ENCODE peak calls at places on chromosomes 7 and 10, in four cellular contexts. L is activated CD8-positive, alpha-beta T cell treated with anti-CD3 and anti-CD28 coated beads for 36 hours; B is AG09309; C is heart right ventricle. Z is an unnamed sample.

GRCh38 chr7:1900847-1901246 is 230.8 kb downstream of the ELFN1 start:
- DNase-seq in C (no peak), B (no peak), L (no peak), Z (no peak)

GRCh38 chr10:45420453-45421192 is 46.6 kb downstream of the ALOX5 start:
- DNase-seq in B (no peak), L (peak), C (peak), Z (peak)

GRCh38 chr10:51162002-51162401 is 87.7 kb downstream of the PRKG1 start:
- DNase-seq in C (peak), L (no peak), B (no peak), Z (no peak)

GRCh38 chr7:128875523-128875948 is 12.9 kb downstream of the ATP6V1F start:
- DNase-seq in B (no peak), L (no peak), C (no peak), Z (no peak)

GRCh38 chr7:18177815-18178660 is 150.4 kb upstream of the PRPS1L1 start:
- DNase-seq in B (no peak), C (no peak), L (peak), Z (no peak)

GRCh38 chr10:75400163-75400768 is 1.3 kb downstream of the ZNF503 start:
- DNase-seq in C (no peak), L (peak), B (no peak), Z (no peak)

GRCh38 chr7:132508724-132509348 is 67.4 kb downstream of the PLXNA4 start:
- DNase-seq in C (peak), L (no peak), B (no peak), Z (no peak)

GRCh38 chr7:1738511-1738910 is 68.4 kb downstream of the ELFN1 start:
- DNase-seq in C (no peak), B (no peak), L (no peak), Z (no peak)

GRCh38 chr7:131959106-131959812 is 402.8 kb upstream of the PODXL start:
- DNase-seq in B (no peak), C (no peak), L (no peak), Z (no peak)

GRCh38 chr10:121572857-121573540 is 25.2 kb downstream of the FGFR2 start:
- DNase-seq in L (no peak), B (no peak), C (no peak), Z (no peak)

GRCh38 chr10:11165591-11166543 is 148.2 kb downstream of the CELF2 start:
- DNase-seq in L (peak), C (peak), B (no peak), Z (no peak)

GRCh38 chr10:61899997-61900828 is 1.3 kb upstream of the ARID5B start:
- DNase-seq in B (peak), C (peak), L (peak), Z (peak)

GRCh38 chr7:46557295-46557711 is 636.2 kb upstream of the IGFBP3 start:
- DNase-seq in L (no peak), B (no peak), C (no peak), Z (no peak)

GRCh38 chr10:42982886-42983594 is 93.8 kb upstream of the RET start:
- DNase-seq in L (no peak), C (no peak), B (no peak), Z (no peak)

GRCh38 chr10:132467464-132468149 is 70.0 kb upstream of the INPP5A start:
- DNase-seq in L (no peak), C (no peak), B (no peak), Z (no peak)

GRCh38 chr10:48599830-48600134 is 5.1 kb downstream of the ARHGAP22 start:
- DNase-seq in B (no peak), C (no peak), L (no peak), Z (no peak)

GRCh38 chr7:34523233-34523918 is 134.6 kb upstream of the NPSR1 start:
- DNase-seq in C (no peak), L (no peak), B (no peak), Z (no peak)

GRCh38 chr10:55063817-55064216 is 262.8 kb upstream of the PCDH15 start:
- DNase-seq in C (no peak), B (no peak), L (no peak), Z (no peak)

GRCh38 chr10:100886946-100887345 is 25.8 kb upstream of the SLF2 start:
- DNase-seq in C (peak), L (no peak), B (no peak), Z (no peak)

GRCh38 chr7:112103246-112103645 is 103.0 kb downstream of the DOCK4 start:
- DNase-seq in C (no peak), L (no peak), B (no peak), Z (no peak)

GRCh38 chr7:80243425-80243824 is 108.8 kb downstream of the GNAI1 start:
- DNase-seq in L (no peak), B (no peak), C (no peak), Z (no peak)

GRCh38 chr7:127665922-127666321 is 13.9 kb downstream of the SND1 start:
- DNase-seq in L (no peak), B (no peak), C (no peak), Z (no peak)

GRCh38 chr7:157318015-157318706 is 18.6 kb upstream of the DNAJB6 start:
- DNase-seq in C (no peak), L (peak), B (no peak), Z (no peak)

GRCh38 chr10:77899080-77899477 is 27.5 kb downstream of the DLG5 start:
- DNase-seq in L (no peak), C (no peak), B (peak), Z (no peak)

GRCh38 chr10:131081386-131081785 is 230.1 kb downstream of the TCERG1L start:
- DNase-seq in L (peak), B (no peak), C (no peak), Z (no peak)

GRCh38 chr10:111076191-111076681 is 593 bp upstream of the ADRA2A start:
- DNase-seq in L (peak), C (peak), B (no peak), Z (peak)

GRCh38 chr10:80459047-80459865 is 5.1 kb downstream of the TSPAN14 start:
- DNase-seq in C (peak), L (peak), B (peak), Z (peak)

GRCh38 chr7:108263364-108263951 is 133.3 kb upstream of the LAMB4 start:
- DNase-seq in C (peak), L (no peak), B (no peak), Z (no peak)

GRCh38 chr10:120517196-120517595 is 60.2 kb downstream of the PLPP4 start:
- DNase-seq in L (no peak), B (no peak), C (no peak), Z (no peak)

GRCh38 chr7:44110724-44111635 is 6.8 kb downstream of the AEBP1 start:
- DNase-seq in L (no peak), B (no peak), C (no peak), Z (no peak)

GRCh38 chr10:89785095-89785494 is 83.7 kb downstream of the KIF20B start:
- DNase-seq in L (no peak), C (no peak), B (no peak), Z (no peak)

GRCh38 chr10:58554316-58554715 is 41.6 kb downstream of the BICC1 start:
- DNase-seq in C (no peak), B (no peak), L (no peak), Z (no peak)

GRCh38 chr10:114708717-114709352 is 50.8 kb upstream of the ABLIM1 start:
- DNase-seq in B (peak), L (no peak), C (no peak), Z (no peak)

GRCh38 chr10:114087255-114087654 is 43.6 kb downstream of the ADRB1 start:
- DNase-seq in L (no peak), B (no peak), C (no peak), Z (no peak)

GRCh38 chr7:34160261-34160752 is 255.0 kb downstream of the BMPER start:
- DNase-seq in C (no peak), L (no peak), B (peak), Z (no peak)

GRCh38 chr7:45923290-45923689 is 2.2 kb upstream of the IGFBP3 start:
- DNase-seq in C (peak), B (no peak), L (peak), Z (no peak)

GRCh38 chr7:71507665-71508064 is 375.7 kb downstream of the GALNT17 start:
- DNase-seq in B (no peak), L (no peak), C (no peak), Z (no peak)

GRCh38 chr7:20200361-20200760 is 16.8 kb downstream of the MACC1 start:
- DNase-seq in C (no peak), L (no peak), B (no peak), Z (no peak)

GRCh38 chr7:46775776-46776175 is 806.1 kb downstream of the TNS3 start:
- DNase-seq in L (no peak), C (no peak), B (peak), Z (no peak)

GRCh38 chr7:154726368-154726767 is 276.6 kb downstream of the PAXIP1 start:
- DNase-seq in L (no peak), B (no peak), C (no peak), Z (no peak)

DNA sequence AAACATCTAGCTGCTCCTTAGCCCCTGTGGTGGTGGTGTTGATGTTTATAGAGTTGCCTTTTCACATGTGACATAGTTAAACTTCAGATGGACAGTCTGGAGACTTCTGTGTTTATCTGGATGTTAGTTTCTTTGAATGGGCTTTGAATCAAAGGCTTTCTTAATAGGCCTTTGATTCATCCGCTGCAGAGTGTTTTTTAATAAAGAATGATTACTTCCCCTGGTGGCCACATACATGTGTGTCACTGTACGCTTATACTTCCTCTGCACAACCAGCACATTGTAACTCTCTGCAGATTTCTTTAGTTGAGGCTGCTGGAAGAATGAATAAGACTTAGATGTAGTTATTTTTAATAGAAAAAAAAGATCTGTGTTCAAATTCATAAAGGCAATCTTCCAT is 221.1 kb downstream of the DYNC1I1 start:
- DNase-seq in C (no peak), B (no peak), L (no peak), Z (no peak)
- TF ChIP-seq CTCF in C (no peak), B (no peak), L (no peak), Z (no peak)

DNA sequence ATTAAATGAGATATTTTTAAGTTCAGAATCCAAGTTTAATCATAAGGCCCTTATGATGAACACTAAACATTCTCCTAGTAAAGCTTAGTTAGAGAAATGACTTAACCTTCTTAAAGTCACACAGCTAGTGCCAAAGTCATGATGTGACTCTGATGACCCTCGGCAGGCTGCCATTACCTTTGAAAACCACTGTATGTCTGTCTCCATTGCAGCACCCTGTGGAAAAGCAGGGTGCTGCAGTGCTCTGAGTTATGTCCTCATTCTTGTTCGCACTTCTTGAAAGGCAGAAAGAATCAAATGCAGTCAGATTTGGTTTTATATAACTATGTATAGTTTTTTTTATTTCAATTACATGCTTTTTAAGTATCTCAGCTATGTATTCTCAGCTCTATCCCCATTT is 105.0 kb downstream of the PHTF2 start:
- DNase-seq in B (no peak), C (no peak), L (peak), Z (no peak)
- TF ChIP-seq CTCF in B (peak), C (no peak), L (no peak), Z (no peak)

GRCh38 chr10:19158870-19159269 is 110.3 kb downstream of the MALRD1 start:
- DNase-seq in C (no peak), B (no peak), L (no peak), Z (no peak)
- TF ChIP-seq CTCF in C (no peak), B (no peak), L (no peak), Z (no peak)

GRCh38 chr7:12737836-12738235 is 50.4 kb downstream of the ARL4A start:
- DNase-seq in L (no peak), C (no peak), B (no peak), Z (no peak)
- TF ChIP-seq CTCF in L (no peak), C (no peak), B (no peak), Z (no peak)

GRCh38 chr7:28922618-28923331 is 35.4 kb downstream of the TRIL start:
- DNase-seq in B (no peak), L (peak), C (peak), Z (peak)
- TF ChIP-seq CTCF in B (peak), L (peak), C (peak), Z (no peak)

Z was measured in activated B cell treated with CpG ODN at 0.5 μM for 24 hours.